ENCODE peak calls at places on chromosomes 1 and 21, in nine cellular contexts. F is adrenal gland; P is Panc1; N is NCI-H1105; U is activated naive CD4-positive, alpha-beta T cell; Y is CD4-positive, alpha-beta memory T cell; Q is lung; L is SHP77 treated with DMSO at 0.1 percent for 48 hours; I is HFFc6. K is an unnamed sample.

GRCh38 chr21:18041012-18041411 is 203.6 kb upstream of the CHODL start:
- DNase-seq in L (no peak), P (no peak), Q (no peak), F (no peak), N (peak), I (no peak), Y (no peak), U (no peak), K (peak)

GRCh38 chr1:1629430-1630190 is 2.4 kb upstream of the MMP23B start:
- DNase-seq in P (no peak), I (no peak), Q (peak), Y (peak), L (no peak), N (no peak), U (no peak), F (no peak), K (no peak)

GRCh38 chr1:162285149-162285561 is 91.5 kb downstream of the SPATA46 start:
- DNase-seq in L (no peak), N (peak), P (no peak), F (peak), I (no peak), U (no peak), Y (no peak), Q (peak), K (no peak)

GRCh38 chr1:76657618-76658017 is 209.7 kb upstream of the ST6GALNAC5 start:
- DNase-seq in N (no peak), U (no peak), F (no peak), L (no peak), Y (no peak), P (no peak), I (no peak), Q (no peak), K (no peak)

GRCh38 chr21:31151682-31152081 is 113.4 kb upstream of the KRTAP19-8 start:
- DNase-seq in U (no peak), P (no peak), Y (no peak), I (no peak), Q (no peak), N (no peak), F (no peak), L (no peak), K (no peak)

GRCh38 chr1:176903474-176903873 is 261.0 kb downstream of the ASTN1 start:
- DNase-seq in Q (no peak), L (no peak), U (no peak), P (no peak), I (no peak), F (no peak), N (no peak), Y (no peak), K (peak)

GRCh38 chr1:152745289-152745704 is 12.5 kb upstream of the KPRP start:
- DNase-seq in N (no peak), P (peak), U (no peak), Q (no peak), Y (no peak), L (peak), F (no peak), I (peak), K (peak)

GRCh38 chr1:39385067-39385988 is 106.1 kb upstream of the BMP8A start:
- DNase-seq in L (no peak), N (no peak), P (no peak), I (no peak), U (no peak), F (no peak), Q (no peak), Y (no peak), K (no peak)

GRCh38 chr1:112803906-112804762 is 89.0 kb upstream of the PPM1J start:
- DNase-seq in N (peak), Y (no peak), Q (peak), F (peak), I (peak), U (no peak), P (peak), L (peak), K (peak)

GRCh38 chr1:208007938-208008342 is 97.0 kb upstream of the CD34 start:
- DNase-seq in N (no peak), F (no peak), L (no peak), P (no peak), I (peak), Q (no peak), U (no peak), Y (no peak), K (peak)

GRCh38 chr1:27488523-27489138 is 1.3 kb downstream of the WASF2 start:
- DNase-seq in L (no peak), U (no peak), N (no peak), I (peak), Y (peak), F (peak), P (no peak), Q (no peak), K (no peak)

GRCh38 chr1:70264875-70265274 is 43.7 kb downstream of the SRSF11 start:
- DNase-seq in U (no peak), I (no peak), F (no peak), Y (no peak), Q (no peak), L (no peak), N (no peak), P (no peak), K (no peak)

GRCh38 chr1:119732465-119733168 is 20.9 kb downstream of the PHGDH start:
- DNase-seq in Q (no peak), P (no peak), N (no peak), L (no peak), Y (no peak), F (no peak), U (no peak), I (no peak), K (no peak)

GRCh38 chr21:9755611-9756010 is 765.8 kb upstream of the TPTE start:
- DNase-seq in Y (no peak), L (no peak), U (no peak), I (no peak), Q (no peak), P (no peak), F (no peak), N (no peak), K (no peak)

GRCh38 chr1:230758705-230759354 is 11.6 kb downstream of the CAPN9 start:
- DNase-seq in N (no peak), L (no peak), F (no peak), P (no peak), I (no peak), Q (no peak), Y (no peak), U (no peak), K (no peak)

GRCh38 chr1:210711825-210712224 is 383.1 kb downstream of the HHAT start:
- DNase-seq in L (peak), N (no peak), Y (no peak), P (no peak), U (no peak), Q (no peak), I (no peak), F (no peak), K (no peak)

GRCh38 chr1:9239622-9240401 is 5.2 kb downstream of the H6PD start:
- DNase-seq in Y (peak), I (no peak), U (no peak), L (no peak), N (no peak), P (no peak), Q (peak), F (peak), K (peak)

GRCh38 chr1:54361342-54361741 is 44.9 kb downstream of the SSBP3 start:
- DNase-seq in L (no peak), I (no peak), N (no peak), F (no peak), U (no peak), P (no peak), Q (no peak), Y (no peak), K (no peak)

GRCh38 chr1:9244501-9245229 is 10.1 kb downstream of the H6PD start:
- DNase-seq in Q (peak), Y (no peak), L (no peak), I (no peak), F (no peak), U (no peak), N (no peak), P (no peak), K (no peak)

GRCh38 chr1:168963596-168963995 is 142.9 kb upstream of the ATP1B1 start:
- DNase-seq in F (no peak), U (no peak), N (no peak), Q (no peak), L (no peak), I (no peak), P (no peak), Y (no peak), K (no peak)

GRCh38 chr1:115112496-115113375 is 23.4 kb upstream of the TSPAN2 start:
- DNase-seq in N (no peak), P (no peak), Y (no peak), F (peak), I (no peak), L (no peak), U (no peak), Q (peak), K (no peak)

GRCh38 chr1:147207192-147207591 is 17.9 kb downstream of the FMO5 start:
- DNase-seq in L (no peak), F (no peak), Q (no peak), Y (no peak), I (no peak), N (no peak), P (no peak), U (no peak), K (no peak)

GRCh38 chr1:94864821-94865220 is 44.7 kb downstream of the SLC44A3 start:
- DNase-seq in U (no peak), F (peak), Y (no peak), I (no peak), Q (no peak), N (no peak), P (no peak), L (no peak), K (no peak)